ENCODE peak calls at places on chromosomes 4 and X, in ten cellular contexts. One of them, this sample, is unnamed.

GRCh38 chr4:139483000-139483399 is 29.1 kb downstream of the RAB33B start:
- DNase-seq in dermis blood vessel endothelial cell: no peak
- DNase-seq in head of caudate nucleus: no peak
- DNase-seq in GM23248: no peak
- DNase-seq in NCI-H1694: no peak
- DNase-seq in GM03348: no peak
- DNase-seq in activated T-helper 1 cell treated with anti-CD3 and anti-CD28 coated beads, Interleukin-12 subunit alpha, Interleukin-12 subunit beta, Interleukin-2, Interleukin-4 antibody, amounts not matched to agents 30 ng/mL and 10 ng/mL and 1 ng/mL, durations not matched to agents 14 hours and 24 hours and 36 hours: no peak
- DNase-seq in EL: no peak
- DNase-seq in HEK293T: no peak
- DNase-seq in small intestine: no peak
- DNase-seq in this sample: no peak

GRCh38 chrX:94414746-94415145 is 740.7 kb downstream of the FAM133A start:
- DNase-seq in activated T-helper 1 cell treated with anti-CD3 and anti-CD28 coated beads, Interleukin-12 subunit alpha, Interleukin-12 subunit beta, Interleukin-2, Interleukin-4 antibody, amounts not matched to agents 30 ng/mL and 10 ng/mL and 1 ng/mL, durations not matched to agents 14 hours and 24 hours and 36 hours: no peak
- DNase-seq in NCI-H1694: no peak
- DNase-seq in HEK293T: no peak
- DNase-seq in head of caudate nucleus: no peak
- DNase-seq in EL: no peak
- DNase-seq in small intestine: no peak
- DNase-seq in GM23248: no peak
- DNase-seq in dermis blood vessel endothelial cell: no peak
- DNase-seq in GM03348: no peak
- DNase-seq in this sample: no peak

GRCh38 chrX:30930143-30930542 is 41.1 kb upstream of the TAB3 start:
- DNase-seq in HEK293T: no peak
- DNase-seq in GM23248: no peak
- DNase-seq in activated T-helper 1 cell treated with anti-CD3 and anti-CD28 coated beads, Interleukin-12 subunit alpha, Interleukin-12 subunit beta, Interleukin-2, Interleukin-4 antibody, amounts not matched to agents 30 ng/mL and 10 ng/mL and 1 ng/mL, durations not matched to agents 14 hours and 24 hours and 36 hours: no peak
- DNase-seq in EL: no peak
- DNase-seq in small intestine: no peak
- DNase-seq in head of caudate nucleus: no peak
- DNase-seq in GM03348: no peak
- DNase-seq in dermis blood vessel endothelial cell: no peak
- DNase-seq in NCI-H1694: no peak
- DNase-seq in this sample: no peak

GRCh38 chrX:71958281-71958675 is 47.6 kb downstream of the NHSL2 start:
- DNase-seq in GM23248: no peak
- DNase-seq in HEK293T: peak; percentile 8
- DNase-seq in NCI-H1694: no peak
- DNase-seq in EL: no peak
- DNase-seq in small intestine: no peak
- DNase-seq in head of caudate nucleus: no peak
- DNase-seq in GM03348: no peak
- DNase-seq in activated T-helper 1 cell treated with anti-CD3 and anti-CD28 coated beads, Interleukin-12 subunit alpha, Interleukin-12 subunit beta, Interleukin-2, Interleukin-4 antibody, amounts not matched to agents 30 ng/mL and 10 ng/mL and 1 ng/mL, durations not matched to agents 14 hours and 24 hours and 36 hours: no peak
- DNase-seq in dermis blood vessel endothelial cell: no peak
- DNase-seq in this sample: no peak

GRCh38 chr4:158688813-158689212 is 16.7 kb downstream of the ETFDH start:
- DNase-seq in GM03348: no peak
- DNase-seq in small intestine: no peak
- DNase-seq in NCI-H1694: no peak
- DNase-seq in HEK293T: no peak
- DNase-seq in activated T-helper 1 cell treated with anti-CD3 and anti-CD28 coated beads, Interleukin-12 subunit alpha, Interleukin-12 subunit beta, Interleukin-2, Interleukin-4 antibody, amounts not matched to agents 30 ng/mL and 10 ng/mL and 1 ng/mL, durations not matched to agents 14 hours and 24 hours and 36 hours: no peak
- DNase-seq in dermis blood vessel endothelial cell: no peak
- DNase-seq in EL: no peak
- DNase-seq in GM23248: no peak
- DNase-seq in head of caudate nucleus: no peak
- DNase-seq in this sample: no peak

GRCh38 chr4:17613761-17614415 is 553 bp upstream of the MED28 start:
- DNase-seq in EL: peak; percentile 88
- DNase-seq in HEK293T: peak; percentile 47
- DNase-seq in activated T-helper 1 cell treated with anti-CD3 and anti-CD28 coated beads, Interleukin-12 subunit alpha, Interleukin-12 subunit beta, Interleukin-2, Interleukin-4 antibody, amounts not matched to agents 30 ng/mL and 10 ng/mL and 1 ng/mL, durations not matched to agents 14 hours and 24 hours and 36 hours: peak; percentile 12
- DNase-seq in head of caudate nucleus: no peak
- DNase-seq in NCI-H1694: no peak
- DNase-seq in dermis blood vessel endothelial cell: peak; percentile 24
- DNase-seq in small intestine: no peak
- DNase-seq in GM23248: peak; percentile 93
- DNase-seq in GM03348: peak; percentile 71
- DNase-seq in this sample: no peak

GRCh38 chrX:153722704-153723350 is 1.4 kb downstream of the BCAP31 start:
- DNase-seq in head of caudate nucleus: no peak
- DNase-seq in NCI-H1694: no peak
- DNase-seq in EL: no peak
- DNase-seq in GM03348: no peak
- DNase-seq in dermis blood vessel endothelial cell: peak; percentile 50
- DNase-seq in small intestine: peak; percentile 36
- DNase-seq in HEK293T: no peak
- DNase-seq in GM23248: peak; percentile 59
- DNase-seq in activated T-helper 1 cell treated with anti-CD3 and anti-CD28 coated beads, Interleukin-12 subunit alpha, Interleukin-12 subunit beta, Interleukin-2, Interleukin-4 antibody, amounts not matched to agents 30 ng/mL and 10 ng/mL and 1 ng/mL, durations not matched to agents 14 hours and 24 hours and 36 hours: no peak
- DNase-seq in this sample: no peak

GRCh38 chr4:123603165-123603564 is 206.6 kb downstream of the SPRY1 start:
- DNase-seq in head of caudate nucleus: no peak
- DNase-seq in dermis blood vessel endothelial cell: peak; percentile 54
- DNase-seq in EL: peak; percentile 59
- DNase-seq in HEK293T: no peak
- DNase-seq in GM03348: no peak
- DNase-seq in activated T-helper 1 cell treated with anti-CD3 and anti-CD28 coated beads, Interleukin-12 subunit alpha, Interleukin-12 subunit beta, Interleukin-2, Interleukin-4 antibody, amounts not matched to agents 30 ng/mL and 10 ng/mL and 1 ng/mL, durations not matched to agents 14 hours and 24 hours and 36 hours: no peak
- DNase-seq in GM23248: peak; percentile 14
- DNase-seq in small intestine: peak; percentile 96
- DNase-seq in NCI-H1694: no peak
- DNase-seq in this sample: no peak

GRCh38 chrX:130028196-130028595 is 45.8 kb downstream of the BCORL1 start:
- DNase-seq in small intestine: peak; percentile 22
- DNase-seq in GM03348: peak; percentile 67
- DNase-seq in dermis blood vessel endothelial cell: peak; percentile 67
- DNase-seq in head of caudate nucleus: peak; percentile 18
- DNase-seq in activated T-helper 1 cell treated with anti-CD3 and anti-CD28 coated beads, Interleukin-12 subunit alpha, Interleukin-12 subunit beta, Interleukin-2, Interleukin-4 antibody, amounts not matched to agents 30 ng/mL and 10 ng/mL and 1 ng/mL, durations not matched to agents 14 hours and 24 hours and 36 hours: peak; percentile 1
- DNase-seq in EL: peak; percentile 18
- DNase-seq in GM23248: peak; percentile 50
- DNase-seq in NCI-H1694: no peak
- DNase-seq in HEK293T: peak; percentile 74
- DNase-seq in this sample: peak; percentile 32

GRCh38 chrX:2608638-2609430 is 82.3 kb upstream of the CD99 start:
- DNase-seq in NCI-H1694: no peak
- DNase-seq in EL: peak; percentile 88
- DNase-seq in HEK293T: peak; percentile 87
- DNase-seq in head of caudate nucleus: peak; percentile 21
- DNase-seq in small intestine: peak; percentile 94
- DNase-seq in GM23248: peak; percentile 87
- DNase-seq in dermis blood vessel endothelial cell: peak; percentile 88
- DNase-seq in activated T-helper 1 cell treated with anti-CD3 and anti-CD28 coated beads, Interleukin-12 subunit alpha, Interleukin-12 subunit beta, Interleukin-2, Interleukin-4 antibody, amounts not matched to agents 30 ng/mL and 10 ng/mL and 1 ng/mL, durations not matched to agents 14 hours and 24 hours and 36 hours: peak; percentile 89
- DNase-seq in GM03348: peak; percentile 97
- DNase-seq in this sample: peak; percentile 67

GRCh38 chr4:119046263-119046662 is 89.4 kb upstream of the MYOZ2 start:
- DNase-seq in head of caudate nucleus: no peak
- DNase-seq in small intestine: no peak
- DNase-seq in HEK293T: no peak
- DNase-seq in activated T-helper 1 cell treated with anti-CD3 and anti-CD28 coated beads, Interleukin-12 subunit alpha, Interleukin-12 subunit beta, Interleukin-2, Interleukin-4 antibody, amounts not matched to agents 30 ng/mL and 10 ng/mL and 1 ng/mL, durations not matched to agents 14 hours and 24 hours and 36 hours: no peak
- DNase-seq in GM03348: no peak
- DNase-seq in EL: no peak
- DNase-seq in GM23248: no peak
- DNase-seq in dermis blood vessel endothelial cell: peak; percentile 52
- DNase-seq in NCI-H1694: no peak
- DNase-seq in this sample: peak; percentile 16

This sample was measured in immature natural killer cell.